ENCODE peak calls at places on chromosomes 11 and 22, in seven cellular contexts. K is CD8-positive, alpha-beta T cell; H is HCT116; M is kidney epithelial cell; F is WERI-Rb-1; L is esophagus squamous epithelium; R is fibroblast of the aortic adventitia. O is an unnamed sample.
A peak's percentile ranks its signal among the peaks of the same experiment; 100 is the strongest.

GRCh38 chr22:30205281-30206115 is 41.1 kb downstream of the LIF start:
- DNase-seq in R (peak; percentile 93), M (peak; percentile 90), K (no peak), F (peak; percentile 22), H (no peak), L (no peak), O (peak; percentile 91)

GRCh38 chr11:76030973-76031590 is 175.2 kb downstream of the WNT11 start:
- DNase-seq in H (no peak), F (no peak), M (no peak), K (no peak), R (peak; percentile 68), L (no peak), O (peak; percentile 60)

GRCh38 chr11:67266424-67267187 is at the start of gene GRK2:
- DNase-seq in M (no peak), F (no peak), K (peak; percentile 72), R (no peak), L (no peak), H (no peak), O (peak; percentile 58)

GRCh38 chr11:109035261-109035660 is 370.4 kb downstream of the DDX10 start:
- DNase-seq in F (no peak), K (no peak), M (no peak), H (no peak), L (no peak), R (no peak), O (no peak)

GRCh38 chr11:103610435-103610834 is 426.0 kb upstream of the DDI1 start:
- DNase-seq in K (no peak), R (peak; percentile 52), H (no peak), L (no peak), M (no peak), F (no peak), O (no peak)

GRCh38 chr11:120372296-120372695 is 36.1 kb downstream of the ARHGEF12 start:
- DNase-seq in K (no peak), F (no peak), M (no peak), L (no peak), R (no peak), H (no peak), O (no peak)

GRCh38 chr22:47354668-47355387 is 592.4 kb downstream of the TBC1D22A start:
- DNase-seq in M (no peak), L (no peak), K (peak; percentile 21), H (no peak), R (no peak), F (peak; percentile 77), O (no peak)

GRCh38 chr11:72343159-72343756 is 91.1 kb downstream of the CLPB start:
- DNase-seq in R (no peak), L (no peak), F (no peak), H (no peak), M (no peak), K (no peak), O (peak; percentile 40)

GRCh38 chr11:134228625-134229024 is 4.2 kb downstream of the VPS26B start:
- DNase-seq in M (peak; percentile 63), K (peak; percentile 64), H (no peak), F (peak; percentile 36), R (no peak), L (no peak), O (no peak)

GRCh38 chr11:96219981-96220623 is 122.9 kb downstream of the MAML2 start:
- DNase-seq in R (no peak), M (no peak), K (no peak), L (no peak), H (no peak), F (no peak), O (peak; percentile 70)

GRCh38 chr11:134349109-134349801 is 17.5 kb downstream of the GLB1L2 start:
- DNase-seq in K (no peak), F (no peak), M (no peak), L (no peak), H (no peak), R (no peak), O (no peak)

GRCh38 chr11:130404727-130405126 is 23.7 kb downstream of the ADAMTS8 start:
- DNase-seq in K (no peak), M (no peak), H (no peak), R (no peak), F (no peak), L (no peak), O (no peak)

GRCh38 chr11:127017482-127017881 is 16.9 kb upstream of the KIRREL3 start:
- DNase-seq in M (peak; percentile 87), L (no peak), H (no peak), R (peak; percentile 45), K (no peak), F (peak; percentile 36), O (peak; percentile 44)

GRCh38 chr11:125167954-125168821 is 3.6 kb downstream of the PKNOX2 start:
- DNase-seq in M (no peak), K (no peak), L (no peak), R (peak; percentile 73), H (no peak), F (no peak), O (no peak)

GRCh38 chr11:20599424-20600346 is at the start of gene SLC6A5:
- DNase-seq in M (no peak), H (no peak), F (no peak), L (no peak), K (no peak), R (peak; percentile 35), O (peak; percentile 33)

GRCh38 chr11:103618532-103618931 is 417.9 kb upstream of the DDI1 start:
- DNase-seq in M (no peak), K (no peak), R (peak; percentile 83), L (no peak), H (no peak), F (no peak), O (no peak)

GRCh38 chr11:122138759-122139594 is 23.0 kb upstream of the BLID start:
- DNase-seq in F (no peak), K (no peak), H (no peak), L (no peak), M (no peak), R (peak; percentile 54), O (peak; percentile 44)

GRCh38 chr11:8826145-8826786 is 84.7 kb upstream of the AKIP1 start:
- DNase-seq in L (no peak), F (peak; percentile 32), R (peak; percentile 76), K (no peak), H (no peak), M (no peak), O (peak; percentile 36)

GRCh38 chr11:57425565-57426438 is 1.1 kb downstream of the SLC43A3 start:
- DNase-seq in L (no peak), K (no peak), H (no peak), R (peak; percentile 80), M (no peak), F (no peak), O (no peak)

GRCh38 chr11:116808262-116809175 is 14.6 kb downstream of the APOA4 start:
- DNase-seq in H (no peak), L (no peak), R (peak; percentile 73), F (no peak), K (no peak), M (no peak), O (peak; percentile 43)

GRCh38 chr11:74306440-74307175 is 4.8 kb downstream of the P4HA3 start:
- DNase-seq in M (no peak), H (no peak), F (no peak), L (no peak), K (no peak), R (peak; percentile 64), O (no peak)

GRCh38 chr22:17164392-17165024 is 5.4 kb upstream of the HDHD5 start:
- DNase-seq in H (peak; percentile 37), K (no peak), M (no peak), L (no peak), R (no peak), F (no peak), O (no peak)
- TF ChIP-seq CTCF in H (peak; percentile 69), K (no peak), M (peak; percentile 28), L (no peak), R (peak; percentile 28), F (peak; percentile 37), O (peak; percentile 34)

DNA sequence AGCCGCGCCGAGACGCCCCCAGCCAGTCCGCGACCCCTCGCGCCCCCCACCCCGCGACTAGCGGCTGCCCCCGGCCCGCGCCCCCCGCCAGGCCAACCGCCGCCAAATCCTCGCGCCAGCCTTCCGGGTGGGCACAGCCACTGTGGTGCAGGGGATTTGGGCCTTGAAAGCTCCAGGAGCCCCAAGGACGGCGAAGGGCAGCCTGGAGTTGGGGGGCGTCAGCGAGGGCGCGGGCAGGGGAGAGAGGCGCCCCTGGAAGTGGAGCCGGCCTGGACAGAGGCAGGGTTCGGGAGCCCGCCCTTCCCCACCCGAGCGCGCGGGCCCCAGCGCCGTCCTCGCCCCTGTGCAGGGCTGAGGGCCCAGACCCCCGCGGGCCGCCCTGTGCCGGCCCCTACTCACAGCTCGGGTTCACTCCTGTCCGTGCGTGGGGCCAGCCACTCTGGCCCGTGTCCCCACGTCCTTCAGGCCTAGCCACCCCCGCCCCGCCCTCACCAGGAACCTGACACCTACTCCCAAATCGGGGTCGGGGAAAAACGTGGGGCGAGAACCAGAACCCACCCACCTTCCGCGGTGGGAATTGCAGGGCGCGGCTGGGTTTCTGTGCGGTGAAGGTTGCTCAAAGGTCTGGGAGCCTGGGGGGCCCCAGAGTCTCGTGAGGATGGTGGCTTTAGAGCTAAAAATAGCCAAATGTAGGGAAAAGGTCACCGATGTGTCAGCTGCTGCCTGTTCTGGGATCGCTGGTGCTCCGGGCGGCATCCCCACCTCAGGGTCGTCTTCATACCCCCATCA is at the start of gene CPT1B:
- DNase-seq in K (no peak), H (no peak), R (peak; percentile 22), F (no peak), L (no peak), M (no peak), O (no peak)
- TF ChIP-seq CTCF in K (no peak), H (no peak), R (no peak), F (no peak), L (no peak), M (no peak), O (no peak)

GRCh38 chr11:32713496-32713895 is 81.0 kb downstream of the CCDC73 start:
- DNase-seq in H (peak; percentile 8), K (no peak), L (no peak), R (peak; percentile 33), F (no peak), M (no peak), O (peak; percentile 46)
- TF ChIP-seq CTCF in H (peak; percentile 68), K (no peak), L (no peak), R (peak; percentile 42), F (no peak), M (peak; percentile 49), O (peak; percentile 71)

GRCh38 chr22:22462813-22463567 is 45.6 kb downstream of the ZNF280B start:
- DNase-seq in K (no peak), M (no peak), H (no peak), F (no peak), R (peak; percentile 3), L (no peak), O (peak; percentile 30)

GRCh38 chr22:22460635-22461034 is 47.9 kb downstream of the ZNF280B start:
- DNase-seq in L (no peak), R (peak; percentile 16), M (no peak), K (no peak), H (peak; percentile 7), F (no peak), O (peak; percentile 15)

GRCh38 chr22:22461583-22461982 is 47.0 kb downstream of the ZNF280B start:
- DNase-seq in H (no peak), M (no peak), F (no peak), L (no peak), R (no peak), K (no peak), O (no peak)

GRCh38 chr22:22460060-22460459 is 48.5 kb downstream of the ZNF280B start:
- DNase-seq in H (no peak), L (no peak), R (no peak), M (no peak), K (no peak), F (no peak), O (no peak)

DNA sequence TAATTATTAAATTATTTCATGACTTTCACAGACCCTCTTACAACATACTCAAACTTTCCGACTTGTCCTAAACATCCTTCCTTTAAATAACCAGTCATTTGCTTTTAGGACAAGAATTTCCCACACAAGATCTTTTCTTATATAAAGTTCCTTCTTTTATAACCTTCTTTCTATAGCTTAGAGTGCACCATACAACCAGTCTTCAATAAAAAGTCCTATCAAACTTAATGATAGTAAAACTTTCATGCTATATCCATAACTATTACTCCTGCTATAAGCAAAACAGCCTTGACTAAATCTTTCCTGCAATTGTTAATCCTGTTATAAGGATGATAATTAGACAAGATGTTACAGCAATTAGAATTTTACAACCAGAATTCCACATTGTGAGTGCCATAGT is 47.4 kb downstream of the ZNF280B start:
- DNase-seq in M (no peak), L (no peak), F (no peak), R (no peak), H (no peak), K (no peak), O (no peak)
- TF ChIP-seq CTCF in M (no peak), L (no peak), F (no peak), R (no peak), H (no peak), K (no peak), O (no peak)